ENCODE peak calls at places on chromosomes 5 and 9, in five cellular contexts. M is PC-3, H is mesenchymal stem cell, K is H1, V is osteoblast. L is an unnamed sample.
A peak's percentile ranks its signal among the peaks of the same experiment; 100 is the strongest.

GRCh38 chr9:35937227-35937626 is 20.7 kb downstream of the OR2S2 start:
- DNase-seq in V (no peak), H (no peak), M (no peak), K (no peak), L (no peak)

GRCh38 chr5:76960004-76960625 is 7.3 kb downstream of the CRHBP start:
- DNase-seq in V (peak; percentile 50), M (no peak), H (peak; percentile 51), K (no peak), L (no peak)

GRCh38 chr9:124329996-124330714 is 72.4 kb downstream of the NEK6 start:
- DNase-seq in V (no peak), H (no peak), M (no peak), K (no peak), L (no peak)

GRCh38 chr5:80754900-80755299 is 100.1 kb upstream of the DHFR start:
- DNase-seq in K (no peak), V (peak; percentile 36), M (no peak), H (peak; percentile 11), L (no peak)

GRCh38 chr9:133490201-133490681 is 11.3 kb upstream of the SLC2A6 start:
- DNase-seq in M (no peak), K (no peak), V (peak; percentile 90), H (no peak), L (no peak)

GRCh38 chr5:68415177-68416085 is 199.9 kb downstream of the PIK3R1 start:
- DNase-seq in V (no peak), M (no peak), K (no peak), H (no peak), L (no peak)

GRCh38 chr5:56110646-56111403 is 116.1 kb upstream of the IL6ST start:
- DNase-seq in K (no peak), V (no peak), H (no peak), M (no peak), L (no peak)

GRCh38 chr5:95350631-95351030 is 40.5 kb upstream of the FAM81B start:
- DNase-seq in K (no peak), M (no peak), H (no peak), V (no peak), L (no peak)

GRCh38 chr9:129131300-129132145 is 20.3 kb downstream of the PTPA start:
- DNase-seq in K (peak; percentile 97), H (peak; percentile 68), V (peak; percentile 96), M (peak; percentile 68), L (no peak)

GRCh38 chr9:120259100-120259499 is 320.9 kb downstream of the CDK5RAP2 start:
- DNase-seq in V (no peak), K (no peak), H (no peak), M (no peak), L (no peak)

GRCh38 chr9:16282216-16282615 is 588.3 kb downstream of the BNC2 start:
- DNase-seq in M (peak; percentile 49), H (peak; percentile 63), K (no peak), V (no peak), L (no peak)

GRCh38 chr9:74083681-74084433 is 413.3 kb upstream of the RORB start:
- DNase-seq in K (no peak), H (no peak), M (no peak), V (no peak), L (no peak)

GRCh38 chr5:6476313-6476661 is 27.6 kb downstream of the UBE2QL1 start:
- DNase-seq in V (no peak), H (no peak), K (no peak), M (no peak), L (no peak)

GRCh38 chr5:178325311-178326053 is 92.9 kb upstream of the PHYKPL start:
- DNase-seq in V (no peak), M (no peak), K (no peak), H (no peak), L (no peak)
- H3K9me3 ChIP-seq in V (no peaks in the 10 kb centered on the region), M (no peaks in the 10 kb centered on the region), K (no peaks in the 10 kb centered on the region), H (no peaks in the 10 kb centered on the region), L (no peaks in the 10 kb centered on the region)

DNA sequence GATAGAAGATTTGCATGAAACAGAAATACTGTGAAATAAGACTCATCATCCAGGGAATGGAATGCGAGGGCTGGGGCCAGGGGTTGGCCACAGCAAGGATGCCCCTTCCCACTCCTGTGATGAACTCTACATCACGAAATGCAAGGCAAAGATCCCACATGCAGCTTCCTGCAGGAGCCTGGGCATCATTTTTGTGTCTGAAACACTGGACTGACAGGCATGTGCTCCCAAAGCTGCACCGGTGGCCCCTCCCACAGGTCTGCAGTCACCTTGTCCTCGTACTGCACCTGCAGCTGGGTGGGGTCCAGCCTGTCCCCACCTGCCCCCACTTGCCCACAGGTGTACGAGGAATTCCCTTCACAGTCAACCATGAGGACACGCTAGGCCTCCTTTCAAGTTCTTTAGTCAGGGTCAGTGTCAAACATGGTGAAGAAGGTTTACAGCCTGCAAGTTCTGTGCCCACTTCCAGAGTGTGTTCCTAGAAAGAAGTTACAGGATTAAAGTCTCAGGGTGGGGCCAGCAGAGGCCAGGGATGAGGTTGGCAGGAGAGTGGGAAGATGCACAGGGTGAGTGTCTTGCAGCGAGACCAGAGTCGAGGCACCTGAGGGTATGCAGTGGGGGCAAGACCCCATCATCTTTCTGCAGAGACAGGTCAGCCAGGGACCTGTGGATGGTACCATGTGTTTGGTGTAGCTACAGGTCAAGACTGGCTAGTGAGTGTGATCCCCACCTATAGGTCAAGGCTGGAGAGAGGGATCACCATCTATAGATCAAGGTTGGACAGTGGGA is 155.0 kb upstream of the IRX2 start:
- DNase-seq in K (peak; percentile 29), M (no peak), H (no peak), V (peak; percentile 49), L (no peak)
- H3K9me3 ChIP-seq in K (no peaks in the 10 kb centered on the region), M (peaks cover 3% of the 10 kb centered on the region), H (no peaks in the 10 kb centered on the region), V (no peaks in the 10 kb centered on the region), L (no peaks in the 10 kb centered on the region)

GRCh38 chr5:2251298-2251697 is 368.6 kb upstream of the IRX4 start:
- DNase-seq in H (no peak), V (no peak), K (no peak), M (no peak), L (no peak)
- H3K9me3 ChIP-seq in H (no peaks in the 10 kb centered on the region), V (no peaks in the 10 kb centered on the region), K (peaks cover 5% of the 10 kb centered on the region), M (no peaks in the 10 kb centered on the region), L (no peaks in the 10 kb centered on the region)

GRCh38 chr5:150219861-150220260 is 30.0 kb downstream of the SLC6A7 start:
- DNase-seq in K (no peak), H (no peak), V (no peak), M (no peak), L (no peak)
- H3K9me3 ChIP-seq in K (no peaks in the 10 kb centered on the region), H (no peaks in the 10 kb centered on the region), V (no peaks in the 10 kb centered on the region), M (no peaks in the 10 kb centered on the region), L (no peaks in the 10 kb centered on the region)

DNA sequence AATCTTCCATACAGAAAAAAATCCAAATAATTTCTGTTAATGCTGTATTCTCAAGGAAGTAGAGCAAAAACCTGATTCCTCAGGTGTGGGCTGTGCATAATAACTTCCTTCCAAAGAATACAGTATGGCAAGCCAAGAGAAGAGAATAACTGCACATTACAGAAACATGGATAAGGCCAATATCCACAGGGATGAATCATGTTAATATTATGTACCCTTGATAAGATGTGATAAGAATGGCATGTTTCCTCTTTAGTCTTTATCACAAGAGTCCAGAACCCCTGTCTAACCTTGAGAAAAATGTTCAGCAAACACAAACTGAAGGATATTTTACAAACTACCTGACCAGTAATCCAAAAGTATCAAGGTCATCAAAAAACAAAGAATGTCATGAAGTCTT is 795.8 kb downstream of the SEMA5A start:
- DNase-seq in M (no peak), H (no peak), K (no peak), V (no peak), L (no peak)
- H3K9me3 ChIP-seq in M (no peaks in the 10 kb centered on the region), H (no peaks in the 10 kb centered on the region), K (no peaks in the 10 kb centered on the region), V (no peaks in the 10 kb centered on the region), L (no peaks in the 10 kb centered on the region)

L was measured in iPS DF 6.9.